ENCODE peak calls at places on chromosomes 4 and X, in ten cellular contexts. One of them, this sample, is unnamed.

GRCh38 chrX:15973299-15973698 is 118.7 kb upstream of the AP1S2 start:
- DNase-seq in fibroblast of the aortic adventitia: peak; percentile 27
- DNase-seq in NCI-H2081: peak; percentile 2
- DNase-seq in cardiac muscle cell: peak; percentile 4
- DNase-seq in lung: no peak
- DNase-seq in EL: peak; percentile 52
- DNase-seq in neural crest cell: peak; percentile 10
- DNase-seq in anterior cingulate cortex: peak; percentile 0
- DNase-seq in NCI-H2029 treated with DMSO at 0.1 percent for 48 hours: no peak
- DNase-seq in CD4-positive, CD25-positive, alpha-beta regulatory T cell: peak; percentile 43
- DNase-seq in this sample: peak; percentile 25

GRCh38 chrX:35696760-35697234 is 101.3 kb upstream of the MAGEB16 start:
- DNase-seq in NCI-H2029 treated with DMSO at 0.1 percent for 48 hours: no peak
- DNase-seq in EL: no peak
- DNase-seq in neural crest cell: no peak
- DNase-seq in NCI-H2081: no peak
- DNase-seq in anterior cingulate cortex: no peak
- DNase-seq in lung: no peak
- DNase-seq in fibroblast of the aortic adventitia: no peak
- DNase-seq in CD4-positive, CD25-positive, alpha-beta regulatory T cell: no peak
- DNase-seq in cardiac muscle cell: no peak
- DNase-seq in this sample: no peak

GRCh38 chr4:1566838-1567518 is 117.1 kb downstream of the FAM53A start:
- DNase-seq in fibroblast of the aortic adventitia: no peak
- DNase-seq in cardiac muscle cell: no peak
- DNase-seq in lung: no peak
- DNase-seq in anterior cingulate cortex: no peak
- DNase-seq in EL: no peak
- DNase-seq in CD4-positive, CD25-positive, alpha-beta regulatory T cell: no peak
- DNase-seq in NCI-H2029 treated with DMSO at 0.1 percent for 48 hours: no peak
- DNase-seq in NCI-H2081: no peak
- DNase-seq in neural crest cell: no peak
- DNase-seq in this sample: no peak

GRCh38 chr4:157217708-157218107 is 2.8 kb upstream of the GRIA2 start:
- DNase-seq in anterior cingulate cortex: no peak
- DNase-seq in NCI-H2029 treated with DMSO at 0.1 percent for 48 hours: peak; percentile 29
- DNase-seq in cardiac muscle cell: peak; percentile 36
- DNase-seq in lung: no peak
- DNase-seq in EL: peak; percentile 11
- DNase-seq in fibroblast of the aortic adventitia: peak; percentile 45
- DNase-seq in CD4-positive, CD25-positive, alpha-beta regulatory T cell: no peak
- DNase-seq in NCI-H2081: peak; percentile 49
- DNase-seq in neural crest cell: no peak
- DNase-seq in this sample: no peak

GRCh38 chrX:105645667-105646354 is 176.5 kb upstream of the NRK start:
- DNase-seq in lung: no peak
- DNase-seq in anterior cingulate cortex: no peak
- DNase-seq in EL: no peak
- DNase-seq in cardiac muscle cell: no peak
- DNase-seq in CD4-positive, CD25-positive, alpha-beta regulatory T cell: no peak
- DNase-seq in NCI-H2029 treated with DMSO at 0.1 percent for 48 hours: no peak
- DNase-seq in NCI-H2081: no peak
- DNase-seq in fibroblast of the aortic adventitia: no peak
- DNase-seq in neural crest cell: no peak
- DNase-seq in this sample: no peak

GRCh38 chr4:151099976-151100417 is 569 bp downstream of the RPS3A start:
- DNase-seq in NCI-H2081: peak; percentile 43
- DNase-seq in NCI-H2029 treated with DMSO at 0.1 percent for 48 hours: no peak
- DNase-seq in CD4-positive, CD25-positive, alpha-beta regulatory T cell: no peak
- DNase-seq in EL: peak; percentile 28
- DNase-seq in fibroblast of the aortic adventitia: peak; percentile 58
- DNase-seq in cardiac muscle cell: no peak
- DNase-seq in lung: no peak
- DNase-seq in anterior cingulate cortex: no peak
- DNase-seq in neural crest cell: no peak
- DNase-seq in this sample: no peak

GRCh38 chr4:6044805-6045204 is 26.6 kb upstream of the C4orf50 start:
- DNase-seq in lung: no peak
- DNase-seq in EL: no peak
- DNase-seq in fibroblast of the aortic adventitia: no peak
- DNase-seq in anterior cingulate cortex: no peak
- DNase-seq in NCI-H2029 treated with DMSO at 0.1 percent for 48 hours: no peak
- DNase-seq in NCI-H2081: no peak
- DNase-seq in cardiac muscle cell: no peak
- DNase-seq in CD4-positive, CD25-positive, alpha-beta regulatory T cell: no peak
- DNase-seq in neural crest cell: no peak
- DNase-seq in this sample: no peak

GRCh38 chr4:1133033-1133432 is 19.7 kb upstream of the RNF212 start:
- DNase-seq in EL: no peak
- DNase-seq in cardiac muscle cell: peak; percentile 7
- DNase-seq in NCI-H2029 treated with DMSO at 0.1 percent for 48 hours: no peak
- DNase-seq in anterior cingulate cortex: no peak
- DNase-seq in lung: no peak
- DNase-seq in NCI-H2081: no peak
- DNase-seq in neural crest cell: no peak
- DNase-seq in fibroblast of the aortic adventitia: no peak
- DNase-seq in CD4-positive, CD25-positive, alpha-beta regulatory T cell: no peak
- DNase-seq in this sample: no peak

GRCh38 chr4:69376450-69376849 is 96.2 kb downstream of the UGT2B28 start:
- DNase-seq in NCI-H2029 treated with DMSO at 0.1 percent for 48 hours: no peak
- DNase-seq in CD4-positive, CD25-positive, alpha-beta regulatory T cell: no peak
- DNase-seq in cardiac muscle cell: no peak
- DNase-seq in NCI-H2081: no peak
- DNase-seq in EL: no peak
- DNase-seq in neural crest cell: no peak
- DNase-seq in anterior cingulate cortex: no peak
- DNase-seq in lung: no peak
- DNase-seq in fibroblast of the aortic adventitia: no peak
- DNase-seq in this sample: no peak

GRCh38 chrX:21479695-21480280 is 105.6 kb downstream of the CNKSR2 start:
- DNase-seq in neural crest cell: no peak
- DNase-seq in EL: peak; percentile 31
- DNase-seq in fibroblast of the aortic adventitia: peak; percentile 74
- DNase-seq in NCI-H2081: peak; percentile 61
- DNase-seq in CD4-positive, CD25-positive, alpha-beta regulatory T cell: peak; percentile 73
- DNase-seq in lung: no peak
- DNase-seq in cardiac muscle cell: peak; percentile 64
- DNase-seq in anterior cingulate cortex: no peak
- DNase-seq in NCI-H2029 treated with DMSO at 0.1 percent for 48 hours: peak; percentile 4
- DNase-seq in this sample: no peak

GRCh38 chr4:186104114-186104894 is at the start of gene FAM149A:
- DNase-seq in EL: no peak
- DNase-seq in anterior cingulate cortex: no peak
- DNase-seq in lung: peak; percentile 73
- DNase-seq in CD4-positive, CD25-positive, alpha-beta regulatory T cell: peak; percentile 48
- DNase-seq in NCI-H2081: peak; percentile 65
- DNase-seq in NCI-H2029 treated with DMSO at 0.1 percent for 48 hours: no peak
- DNase-seq in neural crest cell: no peak
- DNase-seq in cardiac muscle cell: peak; percentile 37
- DNase-seq in fibroblast of the aortic adventitia: no peak
- DNase-seq in this sample: no peak

GRCh38 chrX:44157293-44157692 is 184.1 kb upstream of the NDP start:
- DNase-seq in NCI-H2029 treated with DMSO at 0.1 percent for 48 hours: no peak
- DNase-seq in fibroblast of the aortic adventitia: peak; percentile 0
- DNase-seq in CD4-positive, CD25-positive, alpha-beta regulatory T cell: no peak
- DNase-seq in anterior cingulate cortex: no peak
- DNase-seq in EL: no peak
- DNase-seq in cardiac muscle cell: no peak
- DNase-seq in neural crest cell: no peak
- DNase-seq in NCI-H2081: no peak
- DNase-seq in lung: no peak
- DNase-seq in this sample: no peak

GRCh38 chr4:105605493-105605892 is 53.1 kb downstream of the ARHGEF38 start:
- DNase-seq in CD4-positive, CD25-positive, alpha-beta regulatory T cell: no peak
- DNase-seq in neural crest cell: no peak
- DNase-seq in cardiac muscle cell: no peak
- DNase-seq in NCI-H2081: peak; percentile 54
- DNase-seq in EL: peak; percentile 57
- DNase-seq in fibroblast of the aortic adventitia: peak; percentile 48
- DNase-seq in lung: no peak
- DNase-seq in NCI-H2029 treated with DMSO at 0.1 percent for 48 hours: no peak
- DNase-seq in anterior cingulate cortex: no peak
- DNase-seq in this sample: no peak

GRCh38 chr4:160299608-160300007 is 1196.7 kb downstream of the RAPGEF2 start:
- DNase-seq in neural crest cell: no peak
- DNase-seq in CD4-positive, CD25-positive, alpha-beta regulatory T cell: no peak
- DNase-seq in fibroblast of the aortic adventitia: no peak
- DNase-seq in anterior cingulate cortex: no peak
- DNase-seq in EL: no peak
- DNase-seq in NCI-H2029 treated with DMSO at 0.1 percent for 48 hours: no peak
- DNase-seq in cardiac muscle cell: no peak
- DNase-seq in NCI-H2081: peak; percentile 84
- DNase-seq in lung: no peak
- DNase-seq in this sample: no peak

GRCh38 chrX:6849711-6850415 is 297.6 kb upstream of the STS start:
- DNase-seq in anterior cingulate cortex: no peak
- DNase-seq in NCI-H2029 treated with DMSO at 0.1 percent for 48 hours: no peak
- DNase-seq in EL: peak; percentile 31
- DNase-seq in fibroblast of the aortic adventitia: no peak
- DNase-seq in CD4-positive, CD25-positive, alpha-beta regulatory T cell: no peak
- DNase-seq in cardiac muscle cell: peak; percentile 63
- DNase-seq in lung: no peak
- DNase-seq in neural crest cell: no peak
- DNase-seq in NCI-H2081: no peak
- DNase-seq in this sample: no peak

GRCh38 chrX:133676344-133677122 is 261.2 kb upstream of the GPC4 start:
- DNase-seq in anterior cingulate cortex: no peak
- DNase-seq in fibroblast of the aortic adventitia: no peak
- DNase-seq in NCI-H2081: peak; percentile 58
- DNase-seq in EL: no peak
- DNase-seq in cardiac muscle cell: no peak
- DNase-seq in CD4-positive, CD25-positive, alpha-beta regulatory T cell: no peak
- DNase-seq in NCI-H2029 treated with DMSO at 0.1 percent for 48 hours: peak; percentile 87
- DNase-seq in neural crest cell: no peak
- DNase-seq in lung: peak; percentile 41
- DNase-seq in this sample: no peak

GRCh38 chrX:71450433-71451106 is 82.3 kb upstream of the OGT start:
- DNase-seq in CD4-positive, CD25-positive, alpha-beta regulatory T cell: no peak
- DNase-seq in EL: no peak
- DNase-seq in cardiac muscle cell: no peak
- DNase-seq in NCI-H2081: no peak
- DNase-seq in neural crest cell: no peak
- DNase-seq in fibroblast of the aortic adventitia: no peak
- DNase-seq in lung: no peak
- DNase-seq in anterior cingulate cortex: no peak
- DNase-seq in NCI-H2029 treated with DMSO at 0.1 percent for 48 hours: no peak
- DNase-seq in this sample: no peak

This sample was measured in heart left ventricle.